ENCODE peak calls at places on chromosomes 16 and 17, in seven cellular contexts. U is A549; E is cardiac fibroblast; Y is fibroblast of pulmonary artery; H is CD4-positive, alpha-beta T cell; K is nephron progenitor cell; P is tibial artery. M is an unnamed sample.

GRCh38 chr17:79011451-79012147 is 2.0 kb upstream of the CANT1 start:
- DNase-seq in Y (peak), K (no peak), P (no peak), H (no peak), E (peak), U (no peak), M (no peak)

GRCh38 chr17:81536299-81537290 is 8.4 kb downstream of the FSCN2 start:
- DNase-seq in P (no peak), K (no peak), U (no peak), H (no peak), E (no peak), Y (no peak), M (no peak)

GRCh38 chr16:85526132-85526731 is 86.9 kb upstream of the GSE1 start:
- DNase-seq in H (no peak), E (no peak), P (no peak), Y (no peak), U (no peak), K (no peak), M (no peak)

GRCh38 chr17:9307313-9307998 is 268.2 kb downstream of the STX8 start:
- DNase-seq in K (no peak), P (no peak), H (no peak), U (no peak), E (peak), Y (peak), M (no peak)

GRCh38 chr17:7293821-7294613 is 422 bp downstream of the YBX2 start:
- DNase-seq in Y (no peak), U (no peak), K (peak), E (no peak), P (no peak), H (no peak), M (peak)

GRCh38 chr17:19368119-19368660 is 5.7 kb upstream of the B9D1 start:
- DNase-seq in E (no peak), U (no peak), K (no peak), P (no peak), Y (no peak), H (no peak), M (no peak)

GRCh38 chr16:15653227-15653626 is 3.2 kb downstream of the NDE1 start:
- DNase-seq in K (no peak), Y (peak), P (no peak), U (no peak), E (peak), H (no peak), M (no peak)

GRCh38 chr16:733382-734207 is 6.7 kb downstream of the HAGHL start:
- DNase-seq in Y (no peak), K (peak), E (no peak), P (no peak), H (no peak), U (peak), M (no peak)

GRCh38 chr17:66541461-66542182 is 239.2 kb downstream of the PRKCA start:
- DNase-seq in U (no peak), H (no peak), Y (peak), E (peak), K (no peak), P (no peak), M (no peak)

GRCh38 chr16:55116165-55116894 is 185.7 kb downstream of the IRX5 start:
- DNase-seq in H (no peak), P (no peak), K (no peak), Y (no peak), E (no peak), U (no peak), M (no peak)

GRCh38 chr16:27991876-27992275 is 71.6 kb downstream of the GSG1L start:
- DNase-seq in U (no peak), E (no peak), Y (no peak), H (no peak), P (no peak), K (no peak), M (no peak)

GRCh38 chr17:38824899-38825761 is at the start of gene CWC25:
- DNase-seq in P (peak), U (peak), H (peak), Y (peak), E (peak), K (peak), M (peak)
- TF ChIP-seq CTCF in P (peak), U (no peak), H (no peak), Y (no peak), E (no peak), K (no peak), M (no peak)

GRCh38 chr16:69393898-69394849 is 8.4 kb upstream of the TERF2 start:
- DNase-seq in K (no peak), P (no peak), H (no peak), Y (no peak), E (no peak), U (no peak), M (no peak)

GRCh38 chr16:69399361-69399760 is 13.6 kb upstream of the TERF2 start:
- DNase-seq in P (no peak), H (no peak), K (no peak), U (no peak), Y (peak), E (peak), M (no peak)

GRCh38 chr16:69396187-69397061 is 10.6 kb upstream of the TERF2 start:
- DNase-seq in U (peak), E (peak), Y (peak), H (peak), K (peak), P (peak), M (peak)

GRCh38 chr16:69397821-69398521 is 12.2 kb upstream of the TERF2 start:
- DNase-seq in E (peak), U (peak), Y (peak), K (peak), H (no peak), P (peak), M (no peak)

GRCh38 chr16:69395859-69396186 is 10.0 kb upstream of the TERF2 start:
- DNase-seq in K (no peak), U (no peak), P (no peak), H (no peak), E (no peak), Y (no peak), M (no peak)
- TF ChIP-seq CTCF in K (no peak), U (no peak), P (no peak), H (peak), E (no peak), Y (no peak), M (no peak)

GRCh38 chr16:30395155-30395991 is at the start of gene ZNF48:
- DNase-seq in U (peak), K (peak), Y (peak), P (peak), E (peak), H (no peak), M (peak)
- TF ChIP-seq CTCF in U (peak), K (peak), Y (no peak), P (peak), E (no peak), H (no peak), M (peak)

DNA sequence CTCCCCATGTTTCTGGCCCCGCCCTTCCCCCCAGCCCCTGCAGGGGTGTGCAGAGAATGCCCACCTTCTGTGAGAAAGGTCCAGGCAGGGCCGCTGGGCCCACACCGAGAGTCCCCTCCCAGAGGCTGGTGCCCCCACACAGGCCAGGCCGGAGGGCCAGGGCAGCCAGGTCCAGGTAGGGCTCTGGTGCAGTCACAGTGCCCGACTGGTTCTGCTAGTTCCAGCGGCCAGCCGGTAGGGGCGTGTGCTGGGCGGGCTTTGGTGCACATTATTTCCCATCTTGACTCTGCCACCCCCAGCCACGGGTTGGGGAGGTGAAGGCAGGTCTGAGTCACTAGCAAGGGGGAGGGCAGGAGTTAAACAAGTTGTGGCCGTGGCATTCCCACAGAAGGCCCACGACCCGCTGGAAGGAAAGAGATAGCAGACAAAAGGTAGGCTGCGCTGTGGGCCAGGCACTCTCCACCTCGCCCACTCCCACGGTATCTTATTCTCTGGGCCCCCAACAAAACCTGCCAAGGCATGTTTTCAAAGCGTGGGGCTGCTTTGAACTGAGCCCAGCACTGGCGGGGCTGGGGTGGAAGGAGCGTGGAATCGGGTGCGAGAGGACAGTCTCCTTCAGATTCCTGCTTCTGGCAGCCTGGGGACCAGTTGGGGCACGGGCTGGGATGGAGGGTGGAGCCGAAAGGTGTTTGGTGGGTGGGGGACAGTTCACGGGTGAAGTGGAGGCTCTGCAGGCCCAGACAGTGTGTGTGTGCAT is 1.9 kb downstream of the EPN3 start:
- DNase-seq in Y (peak), K (no peak), P (no peak), U (peak), H (no peak), E (no peak), M (no peak)
- TF ChIP-seq CTCF in Y (peak), K (peak), P (no peak), U (peak), H (peak), E (peak), M (no peak)

DNA sequence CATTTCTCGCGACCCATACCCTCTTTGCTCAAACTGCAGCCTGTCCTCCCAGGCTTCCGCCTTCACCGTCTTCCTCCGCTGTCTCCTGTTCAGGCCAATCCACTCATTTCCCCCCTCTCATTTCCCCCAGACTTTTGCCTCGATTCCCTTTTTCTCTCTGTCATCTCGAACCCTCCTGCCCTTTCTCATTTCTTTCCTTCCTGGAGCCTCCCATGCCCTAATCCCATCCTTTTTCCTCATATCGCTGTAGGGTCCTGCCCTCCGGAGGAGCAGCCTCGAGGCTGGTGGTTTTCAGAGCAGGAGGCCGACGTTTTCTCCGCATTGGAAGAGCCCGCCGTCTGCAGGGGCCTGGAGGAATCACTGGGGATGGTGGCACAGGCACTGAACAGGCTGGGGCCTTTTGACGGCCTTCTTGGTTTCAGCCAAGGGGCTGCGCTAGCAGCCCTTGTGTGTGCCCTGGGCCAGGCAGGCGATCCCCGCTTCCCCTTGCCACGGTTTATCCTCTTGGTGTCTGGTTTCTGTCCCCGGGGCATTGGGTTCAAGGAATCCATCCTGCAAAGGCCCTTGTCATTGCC is 620 bp downstream of the OVCA2 start:
- DNase-seq in H (no peak), E (peak), P (no peak), K (peak), U (peak), Y (peak), M (no peak)
- TF ChIP-seq CTCF in H (no peak), E (peak), P (no peak), K (peak), U (no peak), Y (peak), M (no peak)